ENCODE peak calls at places on chromosome 16, in eight cellular contexts. T, J, E, U, Z, N, W and V are unnamed samples.

GRCh38 chr16:66049865-66050264 is 316.6 kb upstream of the CDH5 start:
- DNase-seq in W (no peak), N (no peak), J (no peak), U (no peak), E (no peak), Z (no peak), T (no peak), V (no peak)

GRCh38 chr16:17432902-17433576 is 37.7 kb downstream of the XYLT1 start:
- DNase-seq in J (no peak), N (no peak), Z (peak; percentile 89), W (no peak), T (no peak), U (peak; percentile 18), E (no peak), V (no peak)

GRCh38 chr16:66382966-66383299 is 16.4 kb downstream of the CDH5 start:
- DNase-seq in U (no peak), J (no peak), Z (peak; percentile 81), W (no peak), T (no peak), N (peak; percentile 90), E (no peak), V (no peak)

GRCh38 chr16:49875812-49876715 is 20.2 kb upstream of the ZNF423 start:
- DNase-seq in E (no peak), U (no peak), Z (no peak), J (no peak), N (no peak), W (no peak), T (no peak), V (no peak)

GRCh38 chr16:13390093-13390985 is 488.9 kb downstream of the SHISA9 start:
- DNase-seq in E (no peak), Z (no peak), N (no peak), W (no peak), T (no peak), J (no peak), U (no peak), V (no peak)

GRCh38 chr16:75074920-75075687 is 41.5 kb downstream of the LDHD start:
- DNase-seq in E (peak; percentile 44), U (no peak), T (peak; percentile 92), J (no peak), N (no peak), W (no peak), Z (no peak), V (peak; percentile 67)

GRCh38 chr16:10552281-10552680 is 28.1 kb downstream of the EMP2 start:
- DNase-seq in J (no peak), W (no peak), U (no peak), N (no peak), E (no peak), T (no peak), Z (no peak), V (no peak)

GRCh38 chr16:28264656-28265055 is 27.7 kb upstream of the SBK1 start:
- DNase-seq in W (no peak), Z (no peak), N (peak; percentile 21), U (peak; percentile 13), E (no peak), T (no peak), J (no peak), V (peak; percentile 35)

GRCh38 chr16:57061084-57061905 is 31.1 kb upstream of the CPNE2 start:
- DNase-seq in E (no peak), W (no peak), T (no peak), J (no peak), U (peak; percentile 41), N (peak; percentile 90), Z (peak; percentile 64), V (no peak)

GRCh38 chr16:30743690-30744089 is 4.5 kb upstream of the PHKG2 start:
- DNase-seq in Z (no peak), J (no peak), T (no peak), N (no peak), E (no peak), U (no peak), W (no peak), V (no peak)

GRCh38 chr16:27233731-27234130 is 30.4 kb downstream of the KDM8 start:
- DNase-seq in J (no peak), Z (no peak), E (no peak), T (no peak), U (no peak), W (no peak), N (no peak), V (no peak)

GRCh38 chr16:85928411-85928820 is 29.5 kb downstream of the IRF8 start:
- DNase-seq in W (no peak), E (no peak), J (no peak), Z (peak; percentile 29), U (no peak), N (peak; percentile 7), T (no peak), V (no peak)

GRCh38 chr16:68907297-68907999 is 64.1 kb downstream of the TANGO6 start:
- DNase-seq in E (no peak), Z (no peak), J (no peak), T (no peak), W (no peak), N (no peak), U (no peak), V (no peak)

GRCh38 chr16:27241658-27242057 is 26.9 kb downstream of the NSMCE1 start:
- DNase-seq in N (peak; percentile 25), E (no peak), T (no peak), Z (no peak), W (no peak), U (no peak), J (no peak), V (no peak)

GRCh38 chr16:75289189-75289588 is 37.8 kb upstream of the BCAR1 start:
- DNase-seq in E (no peak), J (no peak), T (no peak), N (peak; percentile 49), Z (peak; percentile 60), W (no peak), U (no peak), V (peak; percentile 45)

GRCh38 chr16:396605-397004 is 394 bp upstream of the NME4 start:
- DNase-seq in W (peak; percentile 64), U (no peak), Z (peak; percentile 43), J (no peak), N (peak; percentile 67), T (no peak), E (no peak), V (no peak)

GRCh38 chr16:50267151-50267631 is 840 bp downstream of the ADCY7 start:
- DNase-seq in J (no peak), E (no peak), U (no peak), Z (no peak), T (no peak), N (no peak), W (peak; percentile 14), V (no peak)

GRCh38 chr16:31421587-31421986 is 6.6 kb downstream of the COX6A2 start:
- DNase-seq in T (peak; percentile 89), U (no peak), J (no peak), Z (no peak), E (no peak), W (no peak), N (no peak), V (peak; percentile 46)

GRCh38 chr16:1464894-1465566 is 9.8 kb downstream of the CLCN7 start:
- DNase-seq in U (no peak), W (no peak), J (no peak), N (no peak), E (no peak), T (no peak), Z (no peak), V (no peak)

GRCh38 chr16:10625595-10626357 is 45.4 kb upstream of the EMP2 start:
- DNase-seq in U (no peak), Z (peak; percentile 10), T (no peak), N (no peak), J (no peak), E (no peak), W (no peak), V (peak; percentile 45)

GRCh38 chr16:81004646-81005353 is 1.9 kb downstream of the CMC2 start:
- DNase-seq in T (peak; percentile 60), Z (peak; percentile 83), J (no peak), E (no peak), N (peak; percentile 69), U (no peak), W (peak; percentile 45), V (peak; percentile 86)

GRCh38 chr16:48035142-48035541 is 120.7 kb downstream of the ABCC12 start:
- DNase-seq in T (no peak), E (no peak), J (no peak), U (no peak), Z (no peak), W (no peak), N (no peak), V (no peak)

GRCh38 chr16:73152731-73153130 is 104.8 kb upstream of the ZFHX3 start:
- DNase-seq in J (no peak), N (no peak), W (no peak), T (no peak), E (no peak), U (no peak), Z (no peak), V (no peak)

GRCh38 chr16:86751081-86752030 is 173.0 kb downstream of the FOXL1 start:
- DNase-seq in J (no peak), N (peak; percentile 91), E (no peak), T (no peak), W (no peak), Z (peak; percentile 84), U (no peak), V (no peak)

GRCh38 chr16:6732166-6732565 is 600.5 kb upstream of the RBFOX1 start:
- DNase-seq in J (no peak), U (no peak), T (no peak), Z (no peak), N (no peak), W (no peak), E (no peak), V (no peak)

GRCh38 chr16:78742501-78743283 is 643.2 kb downstream of the WWOX start:
- DNase-seq in E (no peak), J (no peak), Z (no peak), N (no peak), U (no peak), T (peak; percentile 71), W (no peak), V (peak; percentile 55)

GRCh38 chr16:83955218-83956130 is 2.4 kb downstream of the OSGIN1 start:
- DNase-seq in U (no peak), J (no peak), N (peak; percentile 21), W (no peak), E (no peak), Z (peak; percentile 49), T (no peak), V (no peak)

GRCh38 chr16:12178251-12178990 is 201.9 kb downstream of the SNX29 start:
- DNase-seq in N (no peak), J (no peak), E (no peak), Z (peak; percentile 52), T (no peak), U (peak; percentile 59), W (peak; percentile 74), V (no peak)

GRCh38 chr16:89022051-89022836 is 45.2 kb upstream of the CBFA2T3 start:
- DNase-seq in Z (no peak), W (no peak), J (no peak), T (no peak), N (no peak), E (no peak), U (no peak), V (no peak)

GRCh38 chr16:1143761-1144450 is 9.0 kb upstream of the CACNA1H start:
- DNase-seq in E (no peak), U (no peak), J (no peak), N (no peak), T (no peak), W (no peak), Z (no peak), V (no peak)

GRCh38 chr16:88691924-88692560 is 5.7 kb upstream of the SNAI3 start:
- DNase-seq in E (no peak), J (no peak), Z (no peak), T (peak; percentile 62), W (no peak), U (no peak), N (no peak), V (peak; percentile 32)

GRCh38 chr16:57452021-57452420 is 4.7 kb downstream of the COQ9 start:
- DNase-seq in W (no peak), J (no peak), T (no peak), Z (no peak), E (no peak), N (no peak), U (no peak), V (no peak)

GRCh38 chr16:50165473-50165872 is 12.4 kb downstream of the TENT4B start:
- DNase-seq in U (no peak), Z (no peak), W (no peak), T (no peak), J (no peak), E (no peak), N (no peak), V (peak; percentile 94)

GRCh38 chr16:87856796-87857228 is 12.5 kb downstream of the SLC7A5 start:
- DNase-seq in J (no peak), E (no peak), W (no peak), Z (no peak), N (peak; percentile 32), T (no peak), U (no peak), V (no peak)